ENCODE peak calls at places on chromosomes 6 and 20, in nine cellular contexts. M, H, I, R, N, E, O, Z and F are unnamed samples.

GRCh38 chr20:36859700-36860330 is 16.1 kb upstream of the TLDC2 start:
- DNase-seq in M (no peak), H (no peak), I (no peak), R (no peak), N (no peak), E (no peak), O (peak; percentile 14), Z (no peak), F (no peak)

GRCh38 chr6:163416640-163417253 is 2.2 kb downstream of the QKI start:
- DNase-seq in M (peak; percentile 80), H (peak; percentile 63), I (no peak), R (no peak), N (peak; percentile 88), E (peak; percentile 90), O (no peak), Z (peak; percentile 72), F (no peak)

GRCh38 chr6:45681860-45682488 is 304.2 kb upstream of the SUPT3H start:
- DNase-seq in M (no peak), H (no peak), I (no peak), R (peak; percentile 80), N (peak; percentile 48), E (peak; percentile 23), O (peak; percentile 37), Z (no peak), F (no peak)

GRCh38 chr6:51568771-51569170 is 518.6 kb downstream of the PKHD1 start:
- DNase-seq in M (peak; percentile 22), H (no peak), I (no peak), R (no peak), N (no peak), E (no peak), O (no peak), Z (no peak), F (no peak)

GRCh38 chr6:3390698-3391097 is 66.2 kb downstream of the SLC22A23 start:
- DNase-seq in M (peak; percentile 96), H (peak; percentile 70), I (no peak), R (no peak), N (peak; percentile 98), E (peak; percentile 88), O (peak; percentile 56), Z (no peak), F (no peak)

GRCh38 chr20:1881240-1881835 is 13.9 kb upstream of the SIRPA start:
- DNase-seq in M (no peak), H (no peak), I (no peak), R (no peak), N (no peak), E (no peak), O (no peak), Z (no peak), F (peak; percentile 65)

GRCh38 chr6:97085772-97086171 is 161.2 kb downstream of the KLHL32 start:
- DNase-seq in M (peak; percentile 49), H (no peak), I (no peak), R (no peak), N (peak; percentile 80), E (no peak), O (no peak), Z (no peak), F (no peak)

GRCh38 chr6:126546771-126547170 is 206.9 kb downstream of the CENPW start:
- DNase-seq in M (peak; percentile 52), H (no peak), I (no peak), R (no peak), N (peak; percentile 69), E (no peak), O (no peak), Z (no peak), F (no peak)

GRCh38 chr20:10987651-10988383 is 314.0 kb upstream of the JAG1 start:
- DNase-seq in M (peak; percentile 98), H (no peak), I (no peak), R (no peak), N (no peak), E (no peak), O (no peak), Z (no peak), F (no peak)

GRCh38 chr6:44257007-44257752 is at the start of gene SLC35B2:
- DNase-seq in M (peak; percentile 44), H (peak; percentile 43), I (peak; percentile 89), R (peak; percentile 75), N (peak; percentile 84), E (peak; percentile 83), O (peak; percentile 71), Z (no peak), F (peak; percentile 91)

GRCh38 chr6:71321344-71321743 is 32.7 kb downstream of the OGFRL1 start:
- DNase-seq in M (no peak), H (no peak), I (no peak), R (no peak), N (no peak), E (no peak), O (no peak), Z (no peak), F (no peak)

GRCh38 chr6:39223535-39223934 is 5.7 kb downstream of the KCNK5 start:
- DNase-seq in M (no peak), H (no peak), I (peak; percentile 47), R (no peak), N (no peak), E (no peak), O (no peak), Z (no peak), F (no peak)

GRCh38 chr20:48603819-48604405 is 223.9 kb downstream of the PREX1 start:
- DNase-seq in M (no peak), H (no peak), I (peak; percentile 26), R (peak; percentile 38), N (no peak), E (no peak), O (no peak), Z (no peak), F (no peak)

GRCh38 chr20:20371133-20371532 is 3.2 kb downstream of the INSM1 start:
- DNase-seq in M (no peak), H (no peak), I (no peak), R (no peak), N (no peak), E (no peak), O (no peak), Z (no peak), F (no peak)

GRCh38 chr20:23341073-23341472 is 9.5 kb upstream of the NXT1 start:
- DNase-seq in M (no peak), H (no peak), I (no peak), R (no peak), N (no peak), E (no peak), O (no peak), Z (no peak), F (no peak)

GRCh38 chr20:23344336-23344735 is 6.3 kb upstream of the NXT1 start:
- DNase-seq in M (no peak), H (no peak), I (no peak), R (no peak), N (no peak), E (no peak), O (no peak), Z (no peak), F (no peak)

GRCh38 chr20:23339986-23340385 is 10.6 kb upstream of the NXT1 start:
- DNase-seq in M (no peak), H (no peak), I (no peak), R (no peak), N (no peak), E (no peak), O (no peak), Z (no peak), F (no peak)

GRCh38 chr20:23340524-23340923 is 10.1 kb upstream of the NXT1 start:
- DNase-seq in M (peak; percentile 47), H (peak; percentile 66), I (peak; percentile 60), R (no peak), N (peak; percentile 76), E (peak; percentile 80), O (peak; percentile 66), Z (no peak), F (peak; percentile 10)

DNA sequence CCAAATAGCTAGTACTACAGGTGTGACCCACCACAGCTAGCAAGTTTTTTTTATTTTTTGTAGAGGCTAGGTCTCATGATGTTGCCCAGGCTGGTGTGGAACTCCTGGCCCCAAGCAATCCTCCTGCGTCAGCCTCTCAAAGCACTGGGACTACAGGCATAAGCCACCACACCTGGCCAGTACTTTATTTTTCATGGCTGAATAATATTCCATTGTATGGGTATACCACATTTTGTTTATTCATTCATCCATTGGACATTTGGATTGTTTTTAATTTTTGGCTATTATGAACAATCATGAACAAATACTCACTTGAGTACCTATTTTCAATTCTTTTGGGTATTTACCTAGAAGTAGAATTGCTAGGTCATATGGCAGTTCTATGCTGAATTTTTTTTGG is 7.0 kb upstream of the NXT1 start:
- DNase-seq in M (no peak), H (no peak), I (no peak), R (no peak), N (no peak), E (no peak), O (no peak), Z (no peak), F (no peak)
- H3K27ac ChIP-seq in M (no peak overlapping the region), H (no peak overlapping the region), I (no peak overlapping the region), R (no peak overlapping the region), N (no peak overlapping the region), E (peak overlapping the region; percentile 76), O (no peak overlapping the region), Z (no peak overlapping the region), F (no peak overlapping the region)

GRCh38 chr6:36368921-36369880 is 18.3 kb downstream of the ETV7 start:
- DNase-seq in M (peak; percentile 65), H (no peak), I (peak; percentile 13), R (peak; percentile 65), N (peak; percentile 96), E (peak; percentile 92), O (no peak), Z (peak; percentile 38), F (no peak)
- H3K27ac ChIP-seq in M (no peak overlapping the region), H (no peak overlapping the region), I (no peak overlapping the region), R (peak overlapping the region; percentile 42), N (peak overlapping the region; percentile 59), E (no peak overlapping the region), O (no peak overlapping the region), Z (no peak overlapping the region), F (no peak overlapping the region)

GRCh38 chr6:154494592-154494991 is 15.9 kb downstream of the CNKSR3 start:
- DNase-seq in M (no peak), H (no peak), I (no peak), R (no peak), N (no peak), E (no peak), O (no peak), Z (no peak), F (no peak)
- H3K27ac ChIP-seq in M (no peak overlapping the region), H (no peak overlapping the region), I (no peak overlapping the region), R (no peak overlapping the region), N (no peak overlapping the region), E (no peak overlapping the region), O (no peak overlapping the region), Z (no peak overlapping the region), F (no peak overlapping the region)

GRCh38 chr6:138086573-138087196 is 20.5 kb downstream of the PERP start:
- DNase-seq in M (peak; percentile 94), H (peak; percentile 22), I (no peak), R (no peak), N (no peak), E (no peak), O (no peak), Z (peak; percentile 53), F (no peak)

GRCh38 chr6:138085839-138086222 is 21.4 kb downstream of the PERP start:
- DNase-seq in M (no peak), H (no peak), I (no peak), R (no peak), N (no peak), E (no peak), O (no peak), Z (no peak), F (no peak)

GRCh38 chr6:138087549-138087948 is 19.7 kb downstream of the PERP start:
- DNase-seq in M (peak; percentile 78), H (no peak), I (no peak), R (no peak), N (peak; percentile 30), E (no peak), O (no peak), Z (no peak), F (no peak)

GRCh38 chr6:138088307-138088744 is 18.9 kb downstream of the PERP start:
- DNase-seq in M (peak; percentile 97), H (peak; percentile 85), I (no peak), R (no peak), N (peak; percentile 83), E (peak; percentile 34), O (no peak), Z (peak; percentile 87), F (no peak)

GRCh38 chr6:138089325-138089724 is 17.9 kb downstream of the PERP start:
- DNase-seq in M (no peak), H (no peak), I (no peak), R (no peak), N (no peak), E (no peak), O (no peak), Z (no peak), F (no peak)
- H3K27ac ChIP-seq in M (peak overlapping the region; percentile 91), H (peak overlapping the region; percentile 23), I (no peak overlapping the region), R (no peak overlapping the region), N (no peak overlapping the region), E (peak overlapping the region; percentile 34), O (no peak overlapping the region), Z (no peak overlapping the region), F (no peak overlapping the region)